ENCODE peak calls at places on chromosomes 5 and 9, in four cellular contexts. S is IMR-90, D is H1, M is mesendoderm. L is an unnamed sample.

GRCh38 chr5:167763772-167764171 is 527.7 kb upstream of the WWC1 start:
- DNase-seq in D (no peak), M (no peak), S (peak), L (no peak)

GRCh38 chr5:35171108-35171507 is 59.2 kb downstream of the PRLR start:
- DNase-seq in M (no peak), S (no peak), D (no peak), L (no peak)

GRCh38 chr9:133768371-133768858 is 30.3 kb upstream of the SARDH start:
- DNase-seq in D (no peak), M (no peak), S (no peak), L (no peak)

GRCh38 chr5:31291323-31291854 is 97.9 kb downstream of the CDH6 start:
- DNase-seq in M (peak), S (no peak), D (peak), L (no peak)

GRCh38 chr5:69086206-69086605 is 7.6 kb upstream of the SLC30A5 start:
- DNase-seq in M (no peak), D (no peak), S (no peak), L (no peak)

GRCh38 chr5:134524826-134525686 is at the start of gene JADE2:
- DNase-seq in D (no peak), M (peak), S (peak), L (peak)

GRCh38 chr9:114905160-114905940 is 25.0 kb downstream of the TNFSF8 start:
- DNase-seq in S (no peak), D (no peak), M (no peak), L (no peak)

GRCh38 chr9:107848598-107848997 is 359.0 kb upstream of the KLF4 start:
- DNase-seq in S (no peak), M (no peak), D (no peak), L (no peak)

GRCh38 chr5:33816791-33817190 is 75.0 kb downstream of the ADAMTS12 start:
- DNase-seq in S (peak), M (no peak), D (no peak), L (no peak)

GRCh38 chr5:137498736-137499505 is at the start of gene SPOCK1:
- DNase-seq in D (peak), M (peak), S (peak), L (peak)

GRCh38 chr5:171624396-171624795 is 161.2 kb upstream of the SMIM23 start:
- DNase-seq in S (no peak), D (no peak), M (no peak), L (peak)

GRCh38 chr9:113665756-113666155 is 202.2 kb downstream of the RGS3 start:
- DNase-seq in D (no peak), M (no peak), S (no peak), L (no peak)

GRCh38 chr9:131739192-131739961 is 499 bp downstream of the RAPGEF1 start:
- DNase-seq in M (peak), S (no peak), D (no peak), L (no peak)

GRCh38 chr9:88590558-88591146 is 55.7 kb downstream of the NXNL2 start:
- DNase-seq in M (peak), S (no peak), D (peak), L (peak)

GRCh38 chr5:90530736-90531487 is 1.5 kb upstream of the LYSMD3 start:
- DNase-seq in M (no peak), S (no peak), D (no peak), L (no peak)

GRCh38 chr9:91811024-91811909 is 138.8 kb downstream of the ROR2 start:
- DNase-seq in D (no peak), M (no peak), S (no peak), L (no peak)

GRCh38 chr5:759781-760362 is 24.7 kb downstream of the ZDHHC11B start:
- DNase-seq in M (no peak), D (no peak), S (no peak), L (no peak)

GRCh38 chr5:80569961-80570786 is at the start of gene ANKRD34B:
- DNase-seq in S (no peak), M (peak), D (peak), L (peak)

GRCh38 chr5:98514106-98514665 is 259.3 kb upstream of the RGMB start:
- DNase-seq in S (no peak), D (no peak), M (no peak), L (no peak)

GRCh38 chr5:95759634-95760033 is 28.5 kb downstream of the RHOBTB3 start:
- DNase-seq in D (no peak), M (no peak), S (peak), L (no peak)

GRCh38 chr5:157740211-157740610 is 3.3 kb upstream of the LSM11 start:
- DNase-seq in S (no peak), D (no peak), M (peak), L (peak)

GRCh38 chr9:122297512-122297911 is 32.8 kb downstream of the MRRF start:
- DNase-seq in D (no peak), S (no peak), M (no peak), L (no peak)

GRCh38 chr5:141725909-141726308 is 43.9 kb upstream of the ARAP3 start:
- DNase-seq in M (no peak), D (no peak), S (no peak), L (no peak)

GRCh38 chr5:40911278-40911677 is 2.0 kb downstream of the C7 start:
- DNase-seq in D (no peak), M (no peak), S (no peak), L (no peak)

GRCh38 chr5:172054611-172055153 is 48.2 kb upstream of the FBXW11 start:
- DNase-seq in D (no peak), S (no peak), M (no peak), L (no peak)

GRCh38 chr9:107390806-107391205 is 98.8 kb downstream of the KLF4 start:
- DNase-seq in S (no peak), D (no peak), M (no peak), L (no peak)

GRCh38 chr9:6305954-6306563 is 22.1 kb upstream of the TPD52L3 start:
- DNase-seq in M (peak), D (no peak), S (peak), L (no peak)

GRCh38 chr5:106006242-106006641 is 1664.5 kb downstream of the EFNA5 start:
- DNase-seq in S (no peak), M (no peak), D (no peak), L (no peak)

GRCh38 chr9:70411141-70411929 is 3.1 kb downstream of the KLF9 start:
- DNase-seq in S (peak), M (no peak), D (no peak), L (no peak)

GRCh38 chr5:39024005-39024404 is 50.2 kb downstream of the RICTOR start:
- DNase-seq in M (peak), D (no peak), S (no peak), L (no peak)

GRCh38 chr9:133003671-133004090 is 25.2 kb downstream of the GFI1B start:
- DNase-seq in D (peak), M (peak), S (no peak), L (no peak)

GRCh38 chr9:130276121-130276520 is 10.6 kb downstream of the HMCN2 start:
- DNase-seq in D (no peak), M (peak), S (peak), L (peak)

GRCh38 chr9:131714161-131714646 is 25.7 kb downstream of the RAPGEF1 start:
- DNase-seq in M (no peak), S (peak), D (no peak), L (peak)

GRCh38 chr5:140882591-140882899 is 621 bp downstream of the PCDHA13 start:
- DNase-seq in M (peak), S (no peak), D (no peak), L (no peak)

GRCh38 chr9:73816905-73817304 is 665.2 kb downstream of the ANXA1 start:
- DNase-seq in S (no peak), D (no peak), M (no peak), L (no peak)

GRCh38 chr9:121889990-121890563 is 203.0 kb downstream of the TTLL11 start:
- DNase-seq in D (no peak), M (no peak), S (peak), L (no peak)

GRCh38 chr5:32232441-32233219 is 58.5 kb upstream of the GOLPH3 start:
- DNase-seq in S (peak), M (peak), D (peak), L (peak)

GRCh38 chr9:122191519-122191918 is 31.8 kb downstream of the MORN5 start:
- DNase-seq in S (no peak), D (no peak), M (no peak), L (no peak)

DNA sequence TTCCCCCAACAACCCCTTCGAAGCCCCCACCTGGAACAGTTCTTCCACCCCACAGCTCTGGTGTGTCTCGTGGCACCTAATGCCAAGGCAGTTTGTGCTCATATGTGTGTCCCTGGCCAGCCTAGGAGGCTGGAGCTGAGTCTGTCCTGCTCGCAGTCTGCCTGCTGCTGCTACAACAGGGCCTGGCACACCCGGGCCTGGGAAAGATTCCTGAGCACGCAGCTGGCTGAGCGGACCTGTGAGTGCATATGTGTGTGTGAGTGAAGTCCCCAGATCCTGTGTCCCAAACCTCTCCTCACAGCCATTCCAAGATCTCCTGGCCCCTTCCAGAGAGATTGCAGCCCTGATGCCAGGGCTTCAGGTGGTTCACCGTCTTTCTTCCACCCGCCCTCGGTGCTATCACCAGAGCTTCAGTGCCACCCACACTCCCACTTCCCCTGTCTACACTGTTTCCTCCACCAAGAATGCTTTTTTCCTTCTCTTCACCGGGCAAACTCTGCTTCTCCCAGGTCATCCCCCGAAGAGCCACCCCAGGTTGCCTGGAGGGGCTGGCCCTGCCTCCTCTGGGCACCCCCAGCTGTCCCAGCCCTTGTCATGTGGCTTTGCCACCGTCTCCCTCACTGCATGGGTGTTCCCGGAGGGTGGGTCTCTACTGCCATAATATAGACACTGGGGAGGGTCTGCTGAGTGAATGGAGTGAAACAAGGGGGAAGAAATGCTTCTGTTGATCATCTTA is 28.4 kb downstream of the LMX1B start:
- DNase-seq in M (no peak), S (no peak), D (no peak), L (no peak)
- H2AK5ac ChIP-seq in M (no peak), S (no peak), D (peak), L (no peak)

DNA sequence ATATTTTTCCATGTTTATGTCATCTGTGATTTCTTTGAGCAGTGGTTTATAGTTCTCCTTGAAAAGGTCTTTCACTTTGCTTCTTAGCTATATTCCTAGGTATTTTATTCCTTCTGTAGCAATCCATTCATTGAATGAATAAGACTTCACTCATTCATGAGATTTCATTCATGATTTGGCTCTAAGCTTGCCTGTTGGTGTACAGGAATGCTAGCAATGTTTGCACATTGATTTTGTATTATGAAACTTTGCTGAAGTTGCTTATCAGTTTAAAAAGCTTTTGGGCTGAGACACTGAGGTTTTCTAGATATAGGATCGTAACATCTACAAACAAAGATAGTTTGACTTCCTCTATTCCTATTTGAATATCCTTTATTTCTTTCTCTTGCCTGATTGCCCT is 15.9 kb downstream of the RLN2 start:
- DNase-seq in M (no peak), D (no peak), S (peak), L (no peak)
- H3K4me3 ChIP-seq in M (no peak), D (no peak), S (no peak), L (no peak)

GRCh38 chr5:10353241-10354047 is at the start of gene MARCHF6:
- DNase-seq in M (peak), D (peak), S (peak), L (peak)
- H2AK5ac ChIP-seq in M (no peak), D (no peak), S (peak), L (peak)

DNA sequence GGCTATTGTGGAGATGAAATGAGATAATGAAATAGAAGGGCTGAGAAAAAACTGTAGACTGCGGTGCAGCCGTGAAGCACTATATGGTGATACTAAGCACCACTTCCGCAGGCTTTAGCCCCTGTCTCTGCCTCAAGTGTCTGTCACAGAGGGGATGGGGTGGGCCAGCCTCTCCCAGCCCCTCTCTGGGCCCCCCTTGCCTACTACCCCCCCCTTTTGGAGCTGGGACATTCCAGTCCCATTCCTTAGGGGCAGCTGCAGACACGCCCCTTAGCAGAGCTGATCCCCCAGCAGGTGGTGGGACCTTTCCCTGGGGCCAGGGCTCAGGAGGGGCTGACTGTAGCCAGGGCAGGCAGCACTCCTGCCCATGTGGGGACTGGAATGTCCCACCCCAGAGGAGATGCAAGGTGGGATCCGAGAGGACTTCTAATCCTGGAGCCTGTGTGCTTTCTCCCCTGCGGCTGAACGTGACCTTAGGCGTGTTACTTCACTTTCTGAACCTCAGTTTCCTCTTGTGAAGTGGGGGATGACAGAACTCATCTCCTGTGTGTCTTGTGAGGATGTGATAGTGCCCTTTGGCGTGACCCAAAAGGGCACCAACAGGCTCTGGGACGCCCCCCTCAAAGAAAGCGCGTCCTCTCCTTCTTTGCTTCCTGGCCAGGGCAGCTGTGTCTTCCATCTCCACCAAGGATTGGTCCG is 2.0 kb downstream of the N4BP3 start:
- DNase-seq in M (peak), D (peak), S (no peak), L (no peak)
- H3K4me3 ChIP-seq in M (peak), D (peak), S (no peak), L (no peak)

GRCh38 chr5:14178671-14179211 is 35.6 kb downstream of the TRIO start:
- DNase-seq in S (peak), D (peak), M (peak), L (no peak)
- H2AK5ac ChIP-seq in S (peak), D (no peak), M (no peak), L (no peak)

DNA sequence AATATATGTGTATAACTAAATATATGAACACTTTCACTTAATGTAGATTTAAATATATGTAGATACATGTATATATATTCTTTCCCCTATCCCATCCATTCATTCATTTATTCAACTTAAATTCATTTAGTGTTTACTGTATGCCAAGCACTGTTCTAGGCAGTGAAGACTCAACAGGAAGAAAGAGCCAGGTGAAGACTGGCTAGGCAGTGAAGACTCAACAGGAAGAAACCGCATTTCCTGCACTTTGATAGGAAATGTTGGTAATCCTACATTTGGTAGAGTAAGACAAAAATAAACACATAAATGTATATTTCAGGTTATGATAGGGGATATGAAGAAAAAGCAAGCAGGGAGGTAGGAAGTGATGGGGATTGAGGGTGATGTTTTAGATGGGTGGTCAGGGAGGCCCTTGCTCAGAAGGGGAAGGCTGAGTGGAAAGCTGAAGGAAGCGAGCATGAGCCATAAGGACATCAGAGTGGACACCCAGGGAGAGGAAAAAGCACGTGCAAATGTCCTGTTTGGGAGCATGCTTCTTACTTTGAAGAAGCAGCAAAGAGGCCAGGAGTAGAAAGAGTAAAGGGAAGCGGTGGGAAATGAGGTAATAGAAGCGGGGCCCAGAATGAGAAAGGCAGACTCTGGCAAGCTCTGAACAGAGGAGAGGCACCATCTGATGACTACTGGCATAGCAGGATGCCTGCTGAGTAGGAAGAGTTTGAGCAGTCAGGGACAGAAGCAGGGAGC is 227.8 kb upstream of the MAP3K1 start:
- DNase-seq in S (no peak), M (no peak), D (no peak), L (no peak)
- H3K4me3 ChIP-seq in S (no peak), M (no peak), D (no peak), L (no peak)

GRCh38 chr5:179916523-179916922 is 8.8 kb upstream of the TBC1D9B start:
- DNase-seq in S (no peak), M (no peak), D (no peak), L (no peak)
- H2AK5ac ChIP-seq in S (no peak), M (no peak), D (no peak), L (no peak)

L was measured in trophoblast cell.